ENCODE peak calls at places on chromosomes 6 and 20, in five cellular contexts. E is IMR-90, D is astrocyte, O is PC-9, G is mesenchymal stem cell. B is an unnamed sample.

GRCh38 chr6:102763886-102764285 is 1370.4 kb downstream of the GRIK2 start:
- DNase-seq in E (no peak), D (no peak), O (no peak), G (no peak), B (no peak)

GRCh38 chr6:47670851-47671250 is 27.5 kb upstream of the ADGRF4 start:
- DNase-seq in E (no peak), D (no peak), O (no peak), G (no peak), B (no peak)

GRCh38 chr20:36273414-36274247 is 32.5 kb upstream of the DLGAP4 start:
- DNase-seq in E (peak), D (no peak), O (peak), G (peak), B (peak)

GRCh38 chr6:154157082-154157481 is 118.0 kb downstream of the OPRM1 start:
- DNase-seq in E (no peak), D (no peak), O (no peak), G (no peak), B (no peak)

GRCh38 chr20:62755817-62756724 is 40.2 kb upstream of the MRGBP start:
- DNase-seq in E (no peak), D (no peak), O (no peak), G (no peak), B (peak)

GRCh38 chr6:1383729-1384548 is 5.4 kb upstream of the FOXF2 start:
- DNase-seq in E (no peak), D (no peak), O (no peak), G (no peak), B (no peak)

GRCh38 chr6:45773906-45774305 is 241.8 kb downstream of the CLIC5 start:
- DNase-seq in E (no peak), D (no peak), O (no peak), G (no peak), B (no peak)

GRCh38 chr20:57573176-57573575 is 12.3 kb downstream of the PCK1 start:
- DNase-seq in E (no peak), D (no peak), O (no peak), G (no peak), B (peak)

GRCh38 chr20:23766531-23766930 is 15.8 kb upstream of the CST1 start:
- DNase-seq in E (no peak), D (no peak), O (no peak), G (no peak), B (no peak)

GRCh38 chr20:49568491-49569151 is 684 bp upstream of the PTGIS start:
- DNase-seq in E (no peak), D (peak), O (no peak), G (no peak), B (no peak)

GRCh38 chr6:40997256-40997957 is 41.6 kb downstream of the UNC5CL start:
- DNase-seq in E (peak), D (peak), O (peak), G (peak), B (no peak)

GRCh38 chr6:40998661-40999060 is 40.4 kb downstream of the UNC5CL start:
- DNase-seq in E (no peak), D (no peak), O (no peak), G (peak), B (no peak)

GRCh38 chr6:40999498-41000070 is 39.4 kb downstream of the UNC5CL start:
- DNase-seq in E (peak), D (peak), O (no peak), G (peak), B (peak)

GRCh38 chr6:41000248-41000647 is 38.8 kb downstream of the UNC5CL start:
- DNase-seq in E (no peak), D (no peak), O (no peak), G (no peak), B (no peak)

DNA sequence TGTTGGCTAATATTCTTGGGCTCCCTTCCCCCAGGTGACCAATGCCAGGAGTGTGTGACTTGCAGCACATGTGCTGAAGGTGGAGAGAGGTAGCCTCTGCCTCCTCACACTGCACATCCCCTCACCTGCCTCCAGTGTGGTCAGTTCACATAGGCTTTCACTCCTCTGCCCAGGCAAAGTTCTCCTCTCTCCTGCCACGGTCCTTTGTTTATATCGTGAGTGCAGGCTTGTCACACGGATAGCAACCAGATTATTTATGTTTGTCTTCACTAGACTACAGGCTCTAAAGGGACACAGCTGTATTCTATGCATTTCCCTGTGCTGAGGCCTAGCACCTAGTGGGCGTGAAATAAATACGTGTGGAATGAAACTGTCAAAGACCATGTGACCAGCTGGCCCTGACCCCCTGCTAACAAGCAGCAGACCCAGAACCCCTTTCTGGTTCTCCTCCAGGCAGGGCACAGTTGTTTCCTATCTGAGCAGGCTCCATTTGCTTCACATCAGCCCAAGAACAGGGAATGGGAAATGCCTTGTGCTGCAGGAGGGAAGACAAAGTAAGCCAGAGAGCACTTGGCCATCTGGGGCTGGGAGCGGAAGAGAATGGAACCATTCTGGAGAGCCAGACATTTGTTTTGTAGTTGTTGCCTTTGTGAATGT is 42.3 kb downstream of the UNC5CL start:
- DNase-seq in E (peak), D (peak), O (peak), G (peak), B (no peak)
- H2AFZ ChIP-seq in E (peak), D (peak), O (no peak), G (no peak), B (no peak)

DNA sequence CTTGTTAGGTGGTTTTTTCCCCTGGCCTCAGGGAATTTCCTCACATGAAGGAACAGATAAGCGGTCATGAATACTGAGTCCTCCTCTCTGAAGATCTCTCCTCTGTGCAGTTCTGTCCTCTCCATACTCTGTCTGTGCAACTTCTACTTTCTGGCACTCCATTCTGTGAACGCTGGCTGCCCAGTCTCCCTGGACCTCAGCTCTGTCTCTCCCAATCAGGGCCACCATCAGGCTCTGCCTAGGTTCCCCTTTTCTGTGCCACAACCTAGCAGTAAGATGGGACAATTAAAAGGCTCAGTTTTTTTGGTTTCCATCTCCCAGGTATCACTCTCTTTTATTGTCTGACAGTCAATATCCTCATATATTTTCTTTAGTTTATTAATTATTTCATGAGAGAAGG is 4.8 kb upstream of the ADGB start:
- DNase-seq in E (no peak), D (no peak), O (no peak), G (no peak), B (peak)
- H2AFZ ChIP-seq in E (no peak), D (no peak), O (no peak), G (no peak), B (no peak)

DNA sequence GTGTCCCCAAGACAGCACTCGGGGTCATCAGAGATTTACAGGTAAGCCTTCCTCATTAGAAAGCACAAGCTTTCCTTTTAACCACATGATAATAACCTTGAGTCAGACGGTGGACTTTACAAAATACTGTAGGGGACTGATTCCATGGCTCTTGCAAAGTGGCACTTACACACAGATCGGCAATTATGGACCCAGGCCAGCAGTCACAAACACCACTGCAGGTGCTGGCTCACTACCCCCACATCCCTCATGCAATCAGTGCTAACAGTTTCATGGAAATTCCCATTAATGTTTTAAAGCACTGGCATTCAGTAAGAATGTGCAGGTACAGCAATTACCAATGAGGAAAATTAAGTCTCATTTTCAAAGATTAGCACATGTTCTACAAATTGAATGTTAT is 516.5 kb downstream of the PRKN start:
- DNase-seq in E (no peak), D (no peak), O (no peak), G (no peak), B (no peak)
- H2AFZ ChIP-seq in E (no peak), D (no peak), O (no peak), G (no peak), B (no peak)

GRCh38 chr6:26104457-26105108 is 17.4 kb downstream of the HFE start:
- DNase-seq in E (no peak), D (no peak), O (no peak), G (no peak), B (no peak)
- H2AFZ ChIP-seq in E (no peak), D (peak), O (peak), G (no peak), B (peak)

GRCh38 chr6:75601608-75602163 is at the start of gene SENP6:
- DNase-seq in E (peak), D (peak), O (peak), G (peak), B (peak)
- H2AFZ ChIP-seq in E (peak), D (peak), O (peak), G (peak), B (peak)

GRCh38 chr6:156699017-156699421 is 78.2 kb upstream of the ARID1B start:
- DNase-seq in E (peak), D (peak), O (peak), G (peak), B (peak)
- H2AFZ ChIP-seq in E (peak), D (peak), O (no peak), G (no peak), B (peak)

GRCh38 chr6:32371803-32372202 is at the start of gene TSBP1:
- DNase-seq in E (no peak), D (no peak), O (no peak), G (no peak), B (no peak)
- H2AFZ ChIP-seq in E (no peak), D (peak), O (no peak), G (no peak), B (no peak)

B was measured in Karpas-422.